ENCODE peak calls at places on chromosome 19, in seven cellular contexts. W, K, M, I, X, O and L are unnamed samples. For H3K27me3, the result is how much of the 10 kb centered on the place peaks cover.

GRCh38 chr19:17183858-17184271 is 31.3 kb upstream of the USE1 start:
- DNase-seq in W (no peak), K (no peak), M (no peak), I (no peak), X (no peak), O (no peak), L (no peak)

GRCh38 chr19:35059799-35060091 is 18.2 kb downstream of the HPN start:
- DNase-seq in W (no peak), K (no peak), M (no peak), I (no peak), X (no peak), O (no peak), L (no peak)

GRCh38 chr19:46862974-46863632 is 2.3 kb downstream of the ARHGAP35 start:
- DNase-seq in W (no peak), K (no peak), M (no peak), I (no peak), X (no peak), O (peak), L (no peak)

GRCh38 chr19:48484931-48485612 is 15.9 kb downstream of the CYTH2 start:
- DNase-seq in W (no peak), K (no peak), M (no peak), I (no peak), X (no peak), O (peak), L (no peak)

GRCh38 chr19:48569814-48570213 is 17.8 kb downstream of the SULT2B1 start:
- DNase-seq in W (peak), K (no peak), M (no peak), I (no peak), X (no peak), O (no peak), L (no peak)

GRCh38 chr19:16836115-16836905 is 7.1 kb downstream of the SIN3B start:
- DNase-seq in W (no peak), K (peak), M (no peak), I (no peak), X (peak), O (no peak), L (no peak)

GRCh38 chr19:18651738-18652137 is 14.9 kb downstream of the KLHL26 start:
- DNase-seq in W (no peak), K (no peak), M (no peak), I (no peak), X (no peak), O (no peak), L (no peak)

GRCh38 chr19:39199025-39199424 is 2.3 kb downstream of the NCCRP1 start:
- DNase-seq in W (no peak), K (no peak), M (peak), I (no peak), X (no peak), O (peak), L (no peak)

GRCh38 chr19:41449865-41450178 is 6.9 kb downstream of the ERICH4 start:
- DNase-seq in W (no peak), K (no peak), M (no peak), I (no peak), X (no peak), O (no peak), L (no peak)

GRCh38 chr19:33235269-33235995 is 9.8 kb upstream of the SLC7A10 start:
- DNase-seq in W (peak), K (peak), M (peak), I (peak), X (peak), O (peak), L (peak)

GRCh38 chr19:41552558-41552957 is 23.4 kb upstream of the CEACAM21 start:
- DNase-seq in W (no peak), K (no peak), M (no peak), I (no peak), X (no peak), O (no peak), L (no peak)

GRCh38 chr19:49738242-49738641 is 24.9 kb downstream of the TSKS start:
- DNase-seq in W (no peak), K (no peak), M (no peak), I (no peak), X (no peak), O (no peak), L (no peak)

GRCh38 chr19:6848986-6849385 is 38.4 kb upstream of the ADGRE1 start:
- DNase-seq in W (no peak), K (no peak), M (no peak), I (no peak), X (no peak), O (no peak), L (no peak)

GRCh38 chr19:30669329-30670010 is 297.3 kb downstream of the ZNF536 start:
- DNase-seq in W (peak), K (peak), M (peak), I (no peak), X (peak), O (peak), L (peak)

GRCh38 chr19:19568802-19569756 is 31.0 kb downstream of the CILP2 start:
- DNase-seq in W (no peak), K (no peak), M (no peak), I (peak), X (peak), O (no peak), L (no peak)

GRCh38 chr19:49182848-49183375 is 25.3 kb downstream of the TRPM4 start:
- DNase-seq in W (no peak), K (peak), M (no peak), I (peak), X (no peak), O (no peak), L (no peak)

GRCh38 chr19:23957660-23958281 is 43.1 kb downstream of the ZNF726 start:
- DNase-seq in W (no peak), K (no peak), M (no peak), I (peak), X (peak), O (no peak), L (no peak)

GRCh38 chr19:37007587-37008220 is 70.5 kb upstream of the ZNF420 start:
- DNase-seq in W (no peak), K (peak), M (peak), I (no peak), X (peak), O (no peak), L (peak)

GRCh38 chr19:47272448-47273312 is 2.0 kb upstream of the INAFM1 start:
- DNase-seq in W (peak), K (peak), M (peak), I (no peak), X (no peak), O (no peak), L (peak)

GRCh38 chr19:7368456-7368855 is 19.7 kb downstream of the ARHGEF18 start:
- DNase-seq in W (no peak), K (no peak), M (no peak), I (no peak), X (no peak), O (no peak), L (peak)

GRCh38 chr19:54188224-54188871 is 1.0 kb downstream of the MBOAT7 start:
- DNase-seq in W (no peak), K (peak), M (no peak), I (peak), X (peak), O (no peak), L (peak)

GRCh38 chr19:54207908-54208783 is 7.5 kb downstream of the RPS9 start:
- DNase-seq in W (peak), K (peak), M (peak), I (peak), X (peak), O (no peak), L (peak)

GRCh38 chr19:2613507-2614295 is 88.8 kb downstream of the GNG7 start:
- DNase-seq in W (peak), K (peak), M (peak), I (no peak), X (no peak), O (peak), L (no peak)

GRCh38 chr19:6065685-6066365 is 44.5 kb downstream of the RFX2 start:
- DNase-seq in W (no peak), K (peak), M (no peak), I (peak), X (no peak), O (no peak), L (peak)

GRCh38 chr19:19502808-19503602 is 12.3 kb downstream of the TSSK6 start:
- DNase-seq in W (no peak), K (peak), M (no peak), I (no peak), X (no peak), O (no peak), L (no peak)

GRCh38 chr19:33486936-33487793 is 34.4 kb downstream of the PEPD start:
- DNase-seq in W (no peak), K (peak), M (no peak), I (no peak), X (no peak), O (no peak), L (no peak)

DNA sequence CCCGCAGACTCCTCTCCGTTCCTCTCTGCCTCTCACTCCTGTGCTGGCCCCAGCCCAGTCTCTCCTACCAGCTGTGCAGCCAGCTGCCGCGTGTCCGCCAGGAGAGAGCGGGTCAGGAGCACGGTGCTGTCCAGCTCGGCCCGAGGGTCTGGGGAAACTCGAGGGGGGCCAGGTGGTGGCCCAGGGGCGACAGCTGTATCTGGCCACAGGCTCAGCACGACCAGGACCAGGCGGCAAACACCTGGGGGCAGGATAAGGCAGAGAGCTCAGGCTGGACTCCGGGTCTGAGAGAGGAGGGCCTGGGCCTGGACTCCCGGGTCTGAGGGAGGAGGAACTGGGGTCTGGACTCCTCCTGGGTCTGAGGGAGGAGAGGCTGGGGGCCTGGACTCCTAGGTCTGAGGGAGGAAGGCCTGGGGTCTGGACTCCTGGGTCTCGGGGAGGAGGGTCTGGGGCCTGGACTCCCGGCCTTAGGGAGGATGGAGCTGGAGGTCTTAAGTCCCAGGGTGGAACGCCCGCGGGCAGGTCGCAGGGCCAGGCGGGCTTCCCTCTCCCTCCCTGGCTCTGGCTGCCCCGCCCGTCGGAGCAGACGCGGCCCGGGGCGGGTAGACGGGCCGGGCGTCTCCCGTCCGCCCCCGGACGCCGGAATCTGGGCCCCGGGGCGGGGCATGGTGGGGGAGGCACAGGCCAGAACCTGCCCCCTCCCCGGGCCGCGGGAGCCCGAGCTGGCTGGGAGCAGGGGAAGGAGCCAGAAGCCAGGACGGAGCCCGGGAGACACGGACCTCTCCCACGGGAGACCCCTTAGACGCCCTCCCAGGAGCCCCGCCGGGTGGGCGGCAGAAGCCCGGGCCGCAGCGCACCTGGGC is 1.3 kb downstream of the IL11 start:
- DNase-seq in W (no peak), K (no peak), M (no peak), I (no peak), X (peak), O (no peak), L (no peak)
- H3K4me3 ChIP-seq in W (peak), K (peak), M (no peak), I (peak), X (peak), O (peak), L (no peak)

DNA sequence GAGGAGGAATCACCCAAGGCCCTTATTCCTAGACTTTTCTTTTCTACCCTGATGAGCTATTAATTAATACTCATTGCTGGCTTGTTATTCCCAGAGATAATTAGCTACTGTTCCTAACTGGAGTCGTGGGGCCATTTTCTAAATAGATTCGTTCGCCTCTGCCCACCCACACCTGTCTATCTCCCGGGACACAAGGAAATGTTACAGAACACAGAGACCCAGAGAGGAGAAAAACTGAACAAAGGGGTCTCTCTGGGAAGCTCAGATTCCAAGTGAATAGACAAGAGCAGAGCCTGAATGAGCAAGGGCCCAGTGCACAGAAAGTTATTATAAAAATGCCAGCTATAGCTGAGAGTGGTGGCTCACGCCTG is 27.3 kb upstream of the FEM1A start:
- DNase-seq in W (no peak), K (no peak), M (no peak), I (no peak), X (no peak), O (no peak), L (no peak)
- H3K27me3 ChIP-seq in W (under half), K (under half), M (under half), I (half or more), X (under half), O (under half), L (under half)

GRCh38 chr19:43754312-43754561 is 525 bp downstream of the SMG9 start:
- DNase-seq in W (no peak), K (no peak), M (no peak), I (no peak), X (no peak), O (no peak), L (no peak)
- TF ChIP-seq CTCF in W (no peak), K (no peak), M (no peak), I (no peak), X (no peak), O (no peak), L (no peak)

GRCh38 chr19:50979758-50980157 is 4.0 kb downstream of the KLK7 start:
- DNase-seq in W (no peak), K (no peak), M (no peak), I (no peak), X (no peak), O (no peak), L (no peak)
- H3K4me3 ChIP-seq in W (no peak), K (no peak), M (no peak), I (no peak), X (no peak), O (no peak), L (no peak)

DNA sequence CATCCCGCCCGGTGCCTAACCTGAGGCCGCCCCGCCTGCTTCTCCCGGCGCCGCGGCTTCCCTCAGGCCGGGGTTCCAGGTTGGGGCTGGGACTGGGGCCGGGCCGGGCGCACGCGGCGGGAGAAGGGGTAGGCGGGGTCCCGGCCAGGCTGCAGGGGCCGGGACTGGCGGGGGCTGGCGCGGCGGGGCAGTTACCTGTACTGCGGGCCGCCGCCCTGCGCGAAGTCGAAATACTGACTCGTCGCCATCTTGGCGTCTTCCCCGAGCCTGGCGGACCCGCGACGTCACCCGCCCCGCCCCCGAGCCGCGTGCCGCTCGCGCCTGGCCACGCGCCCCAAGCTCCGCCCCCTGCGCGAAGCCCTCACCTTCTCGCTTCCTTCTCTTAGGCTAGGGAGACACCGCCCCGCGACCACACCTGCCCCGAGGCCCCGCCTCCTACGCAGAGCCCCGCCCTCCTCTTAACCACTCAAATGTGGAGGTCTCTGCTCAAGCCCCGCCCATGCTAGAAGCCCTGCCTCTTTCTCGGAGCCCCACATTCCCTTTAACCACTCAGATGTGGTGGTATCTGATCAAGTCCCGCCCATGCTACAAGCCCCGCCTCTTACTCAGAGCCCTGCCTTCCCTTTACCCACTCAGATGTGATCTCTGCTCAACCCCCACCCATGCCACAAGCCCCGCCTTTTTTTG is at the start of gene ZFR2:
- DNase-seq in W (no peak), K (no peak), M (no peak), I (no peak), X (no peak), O (peak), L (no peak)
- H3K27me3 ChIP-seq in W (half or more), K (under half), M (under half), I (under half), X (under half), O (under half), L (under half)

DNA sequence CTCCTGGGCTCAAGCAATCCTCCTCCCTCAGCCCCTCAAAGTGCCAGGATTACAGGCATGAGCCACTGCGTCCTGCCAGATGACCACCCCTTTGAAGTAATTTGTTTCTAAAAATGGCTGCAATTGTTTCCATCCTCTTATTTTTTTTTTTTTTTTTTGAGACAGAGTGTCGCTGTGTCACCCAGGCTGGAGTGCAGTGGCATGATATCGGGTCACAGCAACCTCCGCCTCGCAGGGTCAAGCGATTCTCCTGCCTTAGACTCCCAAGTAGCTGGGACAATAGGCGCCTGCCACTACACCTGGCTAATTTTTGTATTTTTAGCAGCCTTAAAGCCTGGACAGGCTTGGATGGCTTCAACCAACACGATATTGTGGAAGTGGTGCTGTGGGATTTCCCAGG is 22.3 kb upstream of the DPP9 start:
- DNase-seq in W (no peak), K (no peak), M (no peak), I (no peak), X (no peak), O (no peak), L (no peak)
- TF ChIP-seq CTCF in W (no peak), K (no peak), M (no peak), I (no peak), X (no peak), O (no peak), L (no peak)

DNA sequence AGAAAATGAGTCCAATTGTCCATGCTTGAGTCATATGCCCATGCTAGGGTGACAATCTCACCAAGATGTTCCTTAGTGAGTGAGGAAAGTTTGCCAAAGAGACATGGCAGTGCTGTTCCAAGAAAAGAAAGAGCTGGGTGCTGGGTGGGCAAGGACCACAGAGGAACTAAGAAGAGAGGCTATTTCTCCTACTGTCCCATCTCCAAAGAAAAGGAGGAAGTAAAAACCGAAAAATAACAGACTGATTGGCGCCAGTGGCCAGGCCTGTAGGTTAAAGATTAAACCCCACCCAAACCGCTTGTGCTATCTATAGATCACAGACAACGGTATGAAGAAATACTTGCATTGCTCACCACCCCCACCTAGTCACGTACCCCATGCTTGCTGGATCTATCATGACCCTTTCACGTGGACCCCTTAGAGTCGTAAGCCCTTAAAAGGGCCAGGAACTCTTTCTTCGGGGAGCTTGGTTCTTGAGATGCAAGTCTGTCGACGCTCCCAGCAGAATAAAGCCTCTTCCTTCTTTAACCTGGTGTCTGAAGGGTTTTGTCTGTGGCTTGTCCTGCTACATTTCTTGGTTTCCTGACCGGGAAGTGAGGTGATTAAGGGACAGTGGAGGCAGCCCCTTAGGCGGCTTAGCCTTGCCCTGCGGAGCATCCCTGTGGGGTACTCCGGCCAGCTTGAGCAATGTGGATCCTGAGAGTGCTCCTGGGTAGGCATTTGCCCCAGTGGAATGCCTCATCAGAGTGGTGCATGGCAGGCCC is 606.5 kb downstream of the UQCRFS1 start:
- DNase-seq in W (no peak), K (no peak), M (no peak), I (no peak), X (no peak), O (no peak), L (no peak)
- H3K4me3 ChIP-seq in W (no peak), K (no peak), M (no peak), I (no peak), X (no peak), O (no peak), L (no peak)

GRCh38 chr19:40223135-40223822 is 3.2 kb downstream of the CCNP start:
- DNase-seq in W (no peak), K (no peak), M (no peak), I (no peak), X (no peak), O (no peak), L (peak)
- H3K27me3 ChIP-seq in W (half or more), K (under half), M (under half), I (under half), X (under half), O (under half), L (under half)

DNA sequence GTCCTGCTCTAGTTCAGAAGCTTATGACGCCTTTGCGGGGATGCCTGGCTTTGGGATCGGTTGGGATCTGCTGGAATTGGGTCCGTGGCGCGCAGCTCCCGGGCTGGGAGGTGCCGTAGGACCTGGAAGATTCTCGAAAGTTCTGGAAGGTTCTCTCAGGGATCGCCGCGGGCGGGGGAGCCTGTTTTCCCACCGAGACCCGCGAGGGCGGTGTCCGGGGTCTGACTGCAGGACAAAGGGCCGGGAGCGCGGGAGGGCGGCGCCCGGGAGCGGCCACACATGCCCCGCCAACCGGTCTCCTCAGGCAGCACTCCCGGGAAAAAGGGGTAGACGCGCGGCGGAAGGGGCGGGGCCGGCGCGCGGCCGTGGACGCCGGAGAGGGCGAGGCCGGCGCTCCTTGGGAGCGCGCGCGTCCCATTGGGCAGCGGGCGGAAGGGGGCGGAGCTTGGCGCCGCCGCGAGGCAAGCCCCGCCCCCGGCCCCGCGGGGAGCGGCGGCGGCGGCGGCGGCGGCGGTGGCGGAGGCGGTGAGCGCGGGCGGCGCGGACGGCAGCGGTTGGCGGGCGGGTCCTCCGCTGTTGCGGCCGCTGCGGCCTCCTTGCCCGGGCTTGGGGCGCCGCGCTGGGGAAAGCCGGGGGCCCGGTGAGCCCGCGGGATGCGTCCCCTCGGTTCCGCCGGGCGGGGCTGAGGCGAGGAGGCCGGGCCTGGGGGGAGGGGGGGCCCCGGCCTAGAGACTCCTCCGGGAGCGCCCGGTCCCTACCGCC is 29.0 kb upstream of the NDUFS7 start:
- DNase-seq in W (peak), K (peak), M (peak), I (peak), X (peak), O (peak), L (peak)
- TF ChIP-seq CTCF in W (no peak), K (no peak), M (no peak), I (no peak), X (no peak), O (no peak), L (no peak)